ENCODE peak calls at places on chromosomes 5 and 9, in six cellular contexts. R is GM23338, Z is GM23248, B is PC-9, U is hepatocyte, J is SK-N-SH. W is an unnamed sample. For H3K9me2, the result is how much of the 10 kb centered on the place peaks cover.

GRCh38 chr9:113511856-113512761 is 48.6 kb downstream of the RGS3 start:
- DNase-seq in R (no peak), Z (peak), B (no peak), U (no peak), J (no peak), W (no peak)

GRCh38 chr5:172699999-172700685 is 59.1 kb downstream of the NEURL1B start:
- DNase-seq in R (peak), Z (no peak), B (no peak), U (peak), J (no peak), W (no peak)

GRCh38 chr5:91443028-91443427 is 59.9 kb upstream of the ARRDC3 start:
- DNase-seq in R (no peak), Z (peak), B (no peak), U (no peak), J (no peak), W (no peak)

GRCh38 chr9:27865031-27865438 is 291.8 kb upstream of the C9orf72 start:
- DNase-seq in R (no peak), Z (peak), B (no peak), U (no peak), J (no peak), W (no peak)

GRCh38 chr5:170330568-170331054 is 33.0 kb upstream of the LCP2 start:
- DNase-seq in R (no peak), Z (no peak), B (no peak), U (no peak), J (no peak), W (peak)

GRCh38 chr9:131733601-131734061 is 6.2 kb downstream of the RAPGEF1 start:
- DNase-seq in R (peak), Z (peak), B (peak), U (peak), J (peak), W (no peak)

GRCh38 chr9:14749738-14750137 is 27.2 kb upstream of the CER1 start:
- DNase-seq in R (peak), Z (no peak), B (no peak), U (no peak), J (no peak), W (no peak)

GRCh38 chr5:132234684-132235062 is 7.0 kb upstream of the P4HA2 start:
- DNase-seq in R (no peak), Z (no peak), B (no peak), U (no peak), J (no peak), W (no peak)

GRCh38 chr9:5895782-5896181 is 5.1 kb downstream of the MLANA start:
- DNase-seq in R (no peak), Z (no peak), B (no peak), U (no peak), J (no peak), W (no peak)

GRCh38 chr5:107126341-107126740 is 544.4 kb downstream of the EFNA5 start:
- DNase-seq in R (no peak), Z (no peak), B (no peak), U (no peak), J (no peak), W (no peak)

GRCh38 chr5:107121793-107122519 is 548.8 kb downstream of the EFNA5 start:
- DNase-seq in R (no peak), Z (no peak), B (no peak), U (no peak), J (peak), W (no peak)

GRCh38 chr5:107123014-107123413 is 547.7 kb downstream of the EFNA5 start:
- DNase-seq in R (no peak), Z (no peak), B (no peak), U (no peak), J (no peak), W (no peak)

GRCh38 chr5:107127906-107128305 is 542.8 kb downstream of the EFNA5 start:
- DNase-seq in R (no peak), Z (no peak), B (no peak), U (no peak), J (no peak), W (no peak)

DNA sequence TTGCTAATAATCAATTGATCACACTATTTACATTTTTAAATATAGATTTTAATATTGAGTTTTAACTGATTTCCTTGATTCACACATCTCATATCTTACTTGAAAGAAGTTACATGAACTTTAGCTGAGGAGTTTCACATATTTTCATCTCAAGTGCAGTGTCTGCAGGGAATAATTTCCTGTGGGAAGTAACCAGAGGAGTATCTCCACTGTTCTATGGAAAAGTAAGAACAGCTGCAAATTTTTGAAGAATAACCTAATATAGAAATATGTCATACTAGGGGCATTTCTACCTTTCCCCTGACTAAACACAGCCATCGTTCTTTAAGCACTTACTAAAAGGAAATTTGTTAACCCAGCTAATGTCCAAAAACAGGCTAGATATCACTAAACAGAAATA is 546.4 kb downstream of the EFNA5 start:
- DNase-seq in R (no peak), Z (no peak), B (no peak), U (no peak), J (no peak), W (no peak)
- H3K9me2 ChIP-seq in R (under half), Z (under half), B (under half), U (under half), J (under half), W (under half)

GRCh38 chr5:36090033-36090432 is 23.4 kb upstream of the UGT3A2 start:
- DNase-seq in R (peak), Z (peak), B (peak), U (peak), J (peak), W (peak)
- H3K9me2 ChIP-seq in R (under half), Z (under half), B (under half), U (under half), J (under half), W (under half)

DNA sequence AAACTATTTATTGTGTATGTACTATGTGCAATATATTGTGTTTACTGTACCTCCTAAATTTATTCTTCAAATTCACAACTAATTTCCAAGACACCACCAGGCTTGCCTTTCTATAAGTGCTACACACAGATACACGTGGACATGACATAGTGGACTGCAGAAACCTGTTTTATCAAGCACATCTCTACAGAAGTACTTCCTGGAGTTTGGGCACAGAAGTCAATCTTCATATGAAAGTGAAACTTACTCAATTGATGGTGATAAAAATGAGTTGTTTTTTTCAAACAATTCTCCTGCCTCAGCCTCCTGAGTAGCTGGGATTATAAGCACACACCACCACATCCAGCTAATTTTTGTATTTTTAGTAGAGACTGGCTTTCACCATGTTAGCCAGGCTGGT is 57.6 kb downstream of the NLN start:
- DNase-seq in R (no peak), Z (no peak), B (no peak), U (no peak), J (no peak), W (no peak)
- H3K9me2 ChIP-seq in R (under half), Z (under half), B (under half), U (under half), J (under half), W (under half)

GRCh38 chr9:93897075-93897970 is 57.8 kb downstream of the BARX1 start:
- DNase-seq in R (no peak), Z (no peak), B (no peak), U (no peak), J (peak), W (no peak)

GRCh38 chr9:93900436-93900819 is 54.7 kb downstream of the BARX1 start:
- DNase-seq in R (no peak), Z (no peak), B (no peak), U (no peak), J (no peak), W (no peak)

GRCh38 chr9:93899609-93900435 is 55.3 kb downstream of the BARX1 start:
- DNase-seq in R (no peak), Z (no peak), B (no peak), U (no peak), J (peak), W (no peak)

GRCh38 chr9:93898026-93898425 is 57.1 kb downstream of the BARX1 start:
- DNase-seq in R (no peak), Z (no peak), B (no peak), U (no peak), J (peak), W (no peak)

DNA sequence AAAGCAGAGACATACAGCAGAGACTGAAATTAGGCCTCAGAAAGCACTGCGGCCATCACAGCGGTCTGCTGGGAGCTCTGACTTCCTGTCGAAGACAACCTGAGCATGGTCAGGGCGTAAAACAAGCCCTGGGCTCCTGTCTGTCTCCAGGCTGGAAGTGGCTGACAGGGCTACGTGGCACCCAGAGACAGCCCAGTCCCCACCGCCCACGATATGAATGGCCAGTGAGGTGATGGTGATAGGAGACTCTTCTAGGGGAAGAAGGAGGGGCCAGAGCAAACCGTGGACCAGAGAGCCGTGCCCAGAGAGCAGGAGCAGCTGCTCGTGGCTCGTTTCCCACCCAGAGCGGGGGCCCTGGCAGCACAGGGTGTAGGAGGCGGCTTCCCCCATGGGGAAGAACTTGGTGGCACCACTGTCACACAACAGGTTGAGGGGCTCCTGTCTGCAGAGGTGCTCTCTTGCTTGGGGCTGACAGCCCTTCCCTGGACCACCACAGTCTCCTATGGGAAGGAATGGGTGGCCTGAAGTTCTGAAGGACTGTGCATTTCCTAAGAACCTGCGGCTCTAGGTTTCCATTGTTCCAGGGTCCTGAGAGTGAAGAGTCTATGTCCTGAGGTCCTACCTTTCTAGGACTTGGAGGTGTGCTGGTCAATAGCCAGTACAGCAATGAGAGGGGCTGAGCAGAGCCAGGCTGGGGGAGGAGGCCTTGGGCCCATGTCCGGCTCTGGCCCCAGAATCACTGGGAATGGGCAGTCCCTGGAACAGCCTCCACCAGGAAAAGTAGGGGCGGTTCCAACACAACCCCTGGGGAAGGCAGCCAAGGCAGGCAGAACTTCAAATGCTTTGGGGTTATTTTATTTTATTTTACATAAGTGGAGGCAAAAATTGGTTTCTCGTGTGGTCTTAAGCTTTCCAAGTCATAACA is 56.4 kb downstream of the BARX1 start:
- DNase-seq in R (no peak), Z (no peak), B (no peak), U (no peak), J (peak), W (no peak)
- H3K9me2 ChIP-seq in R (under half), Z (under half), B (under half), U (under half), J (under half), W (under half)

DNA sequence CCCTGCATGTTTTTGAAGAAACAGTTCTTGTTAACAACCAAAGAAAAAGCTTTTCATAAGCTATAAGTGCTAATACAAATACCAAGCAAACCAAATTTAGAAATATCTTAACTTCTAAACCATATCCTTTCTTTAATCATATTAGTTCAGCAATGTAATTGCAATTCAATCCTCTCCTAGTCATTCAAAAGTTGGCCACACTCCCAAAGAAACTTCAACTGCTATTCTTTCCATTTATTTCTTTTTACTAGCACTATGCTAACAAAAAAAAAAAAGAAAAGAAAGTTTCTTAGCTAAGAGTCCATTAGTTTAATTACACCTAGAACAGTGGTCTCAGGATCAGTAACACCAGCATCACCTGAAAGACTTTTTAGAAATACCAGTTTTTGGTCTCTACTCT is 149.7 kb downstream of the MLLT3 start:
- DNase-seq in R (no peak), Z (no peak), B (no peak), U (no peak), J (no peak), W (no peak)
- H3K9me2 ChIP-seq in R (under half), Z (under half), B (under half), U (under half), J (under half), W (under half)

DNA sequence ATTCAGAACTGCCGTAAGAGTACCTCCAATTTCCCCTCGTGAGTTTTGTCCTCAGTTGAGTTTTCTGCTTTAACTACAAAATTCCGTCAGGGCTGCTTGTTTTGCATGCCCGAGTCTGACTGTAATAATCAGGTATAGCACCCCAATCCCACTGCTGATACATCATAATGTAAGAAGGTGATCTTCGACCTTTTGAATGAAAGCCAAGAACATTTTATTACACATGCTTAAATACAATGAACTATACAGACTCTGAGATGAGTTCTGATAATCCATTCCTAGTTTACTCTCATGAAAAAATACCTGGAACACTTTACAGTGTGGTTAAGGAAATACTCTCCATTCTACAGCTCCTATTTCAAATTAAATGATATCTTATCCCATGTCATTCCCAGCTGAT is 49.2 kb upstream of the TSLP start:
- DNase-seq in R (no peak), Z (no peak), B (no peak), U (no peak), J (no peak), W (no peak)
- H3K9me2 ChIP-seq in R (under half), Z (under half), B (under half), U (under half), J (under half), W (under half)

W was measured in Karpas-422.